ENCODE peak calls at places on chromosomes 1 and 21, in ten cellular contexts. Y, C, F, P, K, R, H, T, J and Z are unnamed samples.

GRCh38 chr1:58108783-58109182 is 437.7 kb downstream of the OMA1 start:
- DNase-seq in K (no peak), Y (no peak), C (no peak), T (no peak), H (no peak), P (no peak), R (no peak), F (no peak), J (no peak), Z (no peak)

GRCh38 chr1:50667710-50668356 is 244.6 kb upstream of the DMRTA2 start:
- DNase-seq in C (no peak), P (no peak), H (no peak), T (peak; percentile 35), R (no peak), K (peak; percentile 34), J (no peak), Y (no peak), F (no peak), Z (no peak)

GRCh38 chr1:41038110-41038509 is 16.6 kb upstream of the SLFNL1 start:
- DNase-seq in P (no peak), Y (no peak), J (no peak), K (no peak), F (no peak), T (no peak), C (no peak), R (peak; percentile 36), H (no peak), Z (no peak)

GRCh38 chr1:7568053-7568452 is 203.0 kb upstream of the VAMP3 start:
- DNase-seq in K (no peak), H (no peak), J (no peak), R (no peak), C (no peak), T (no peak), Y (no peak), P (no peak), F (no peak), Z (no peak)

GRCh38 chr21:15090390-15090789 is 25.6 kb upstream of the NRIP1 start:
- DNase-seq in C (no peak), H (no peak), T (no peak), K (no peak), J (no peak), R (no peak), P (no peak), F (no peak), Y (no peak), Z (no peak)

GRCh38 chr1:210332719-210333398 is 4.2 kb downstream of the HHAT start:
- DNase-seq in H (peak; percentile 48), T (no peak), J (no peak), R (no peak), F (peak; percentile 81), Y (no peak), C (no peak), P (no peak), K (no peak), Z (no peak)

GRCh38 chr1:29960156-29960755 is 723.9 kb downstream of the PTPRU start:
- DNase-seq in T (no peak), F (no peak), R (no peak), K (no peak), C (no peak), Y (no peak), J (no peak), P (peak; percentile 41), H (no peak), Z (no peak)

GRCh38 chr1:8870118-8870517 is 8.4 kb downstream of the ENO1 start:
- DNase-seq in F (no peak), T (no peak), R (no peak), K (no peak), C (no peak), H (no peak), J (no peak), P (no peak), Y (no peak), Z (no peak)

GRCh38 chr1:224065455-224065854 is 48.5 kb upstream of the FBXO28 start:
- DNase-seq in T (peak; percentile 27), H (peak; percentile 62), K (peak; percentile 79), Y (no peak), C (no peak), R (peak; percentile 14), F (peak; percentile 53), P (no peak), J (no peak), Z (no peak)

GRCh38 chr1:164713446-164714204 is 154.6 kb downstream of the PBX1 start:
- DNase-seq in F (no peak), J (no peak), R (peak; percentile 66), Y (no peak), K (peak; percentile 27), H (no peak), P (no peak), C (no peak), T (no peak), Z (no peak)

GRCh38 chr1:39378377-39378776 is 113.1 kb upstream of the BMP8A start:
- DNase-seq in R (no peak), F (peak; percentile 81), Y (no peak), K (no peak), J (no peak), H (peak; percentile 25), P (no peak), C (no peak), T (no peak), Z (no peak)
- TF ChIP-seq CTCF in R (peak; percentile 38), F (peak; percentile 97), Y (peak; percentile 78), K (no peak), J (no peak), H (peak; percentile 36), P (peak; percentile 13), C (peak; percentile 64), T (peak; percentile 68), Z (peak; percentile 73)

GRCh38 chr1:48876221-48876785 is 99.6 kb upstream of the BEND5 start:
- DNase-seq in J (no peak), P (no peak), H (no peak), Y (no peak), T (no peak), R (peak; percentile 56), F (peak; percentile 82), K (no peak), C (no peak), Z (peak; percentile 25)

GRCh38 chr1:48875736-48876135 is 99.0 kb upstream of the BEND5 start:
- DNase-seq in Y (no peak), F (no peak), T (no peak), H (no peak), K (no peak), C (no peak), R (no peak), J (no peak), P (no peak), Z (no peak)

GRCh38 chr1:48873944-48874343 is 97.3 kb upstream of the BEND5 start:
- DNase-seq in P (no peak), Y (no peak), R (no peak), J (no peak), T (no peak), K (no peak), C (no peak), H (no peak), F (no peak), Z (no peak)

GRCh38 chr1:48882020-48882419 is 105.3 kb upstream of the BEND5 start:
- DNase-seq in T (no peak), F (peak; percentile 75), Y (no peak), K (no peak), C (no peak), H (no peak), R (no peak), P (no peak), J (no peak), Z (no peak)

DNA sequence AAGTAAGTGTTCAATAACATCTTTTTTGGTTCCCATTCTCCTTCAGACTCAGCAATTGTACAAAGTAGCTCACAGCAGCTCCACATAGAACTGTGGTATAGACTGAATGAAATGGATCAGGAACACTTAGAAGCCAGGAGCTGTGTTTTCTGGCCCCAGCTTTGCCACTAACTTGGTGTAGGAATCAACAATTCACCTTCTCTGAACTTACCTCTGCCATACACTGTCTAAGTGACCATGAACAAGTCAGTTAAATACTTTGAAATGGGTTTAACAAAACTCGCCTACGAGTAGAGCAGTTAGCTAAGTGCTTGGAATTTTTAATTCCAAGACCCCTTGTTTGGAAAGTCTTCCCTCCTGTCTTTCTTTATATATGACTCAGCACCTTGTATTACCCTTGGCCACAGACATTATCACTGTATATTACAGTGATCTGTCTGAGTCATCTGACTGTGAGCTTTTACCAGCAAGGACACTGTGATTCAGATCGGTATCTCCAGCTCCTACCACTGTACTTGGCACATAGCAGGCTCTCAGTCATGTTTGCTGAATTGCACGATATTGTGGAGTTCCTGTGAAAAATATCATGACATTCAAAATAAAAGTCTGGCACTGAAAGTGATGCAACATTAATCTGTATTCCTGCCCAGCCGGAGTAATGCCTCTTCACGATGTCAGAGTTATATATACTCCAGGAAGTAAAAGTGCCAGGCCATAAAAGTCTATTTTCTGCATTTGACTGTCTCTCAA is 101.7 kb upstream of the BEND5 start:
- DNase-seq in F (peak; percentile 95), J (no peak), H (no peak), C (peak; percentile 82), P (no peak), T (peak; percentile 78), K (peak; percentile 31), R (peak; percentile 95), Y (peak; percentile 63), Z (peak; percentile 56)
- H3K4me3 ChIP-seq in F (no peak overlapping the region), J (no peak overlapping the region), H (no peak overlapping the region), C (no peak overlapping the region), P (no peak overlapping the region), T (no peak overlapping the region), K (no peak overlapping the region), R (no peak overlapping the region), Y (no peak overlapping the region), Z (no peak overlapping the region)

DNA sequence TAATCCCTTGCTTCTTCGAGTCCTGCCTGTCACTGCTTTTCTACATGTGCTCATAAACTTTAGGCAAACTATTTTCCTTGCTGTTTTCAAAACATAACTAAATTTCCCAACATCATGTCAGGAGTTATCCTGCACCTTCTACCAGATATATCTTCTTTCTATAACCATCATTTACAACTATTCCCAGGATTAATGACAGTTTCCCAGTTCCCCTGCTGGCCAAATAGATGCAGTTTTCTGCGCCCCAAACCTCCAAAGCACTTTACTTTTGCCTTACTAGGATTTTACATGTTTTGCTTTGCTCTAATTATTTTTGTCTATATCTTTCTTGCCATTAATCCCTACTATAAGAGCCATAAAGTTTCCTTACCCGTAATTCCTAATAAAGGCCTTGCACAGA is 122.5 kb downstream of the GLUL start:
- DNase-seq in K (no peak), H (no peak), Y (no peak), F (no peak), C (no peak), P (no peak), J (no peak), R (no peak), T (no peak), Z (no peak)
- TF ChIP-seq CTCF in K (no peak), H (peak; percentile 9), Y (no peak), F (peak; percentile 7), C (no peak), P (no peak), J (no peak), R (no peak), T (peak; percentile 20), Z (no peak)

DNA sequence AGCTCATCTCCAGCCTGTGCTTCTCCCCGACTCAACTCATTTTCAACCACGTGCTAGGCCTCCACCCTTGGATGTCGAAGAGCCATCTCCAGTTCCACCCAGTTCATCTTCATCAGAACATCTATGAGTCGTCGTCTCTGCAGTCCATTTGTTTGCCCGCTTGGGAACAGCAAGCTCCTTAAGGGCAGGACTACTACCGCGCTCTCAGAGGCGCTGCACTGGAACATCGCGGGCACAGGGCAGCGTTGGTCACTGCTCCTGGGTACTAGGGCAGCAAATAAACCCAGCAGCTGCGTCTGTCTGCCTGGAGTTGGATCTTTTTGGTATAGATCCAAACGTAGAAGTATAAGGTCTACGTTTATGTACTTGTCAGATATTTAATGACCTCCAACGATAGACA is 478 bp upstream of the PRDM2 start:
- DNase-seq in Y (no peak), F (peak; percentile 33), K (no peak), H (peak; percentile 20), R (no peak), C (no peak), T (peak; percentile 10), J (peak; percentile 47), P (no peak), Z (no peak)
- H3K4me3 ChIP-seq in Y (peak overlapping the region; percentile 70), F (peak overlapping the region; percentile 58), K (peak overlapping the region; percentile 96), H (peak overlapping the region; percentile 74), R (peak overlapping the region; percentile 73), C (peak overlapping the region; percentile 70), T (peak overlapping the region; percentile 68), J (peak overlapping the region; percentile 62), P (peak overlapping the region; percentile 50), Z (peak overlapping the region; percentile 57)